ENCODE peak calls at places on chromosomes 5 and 9, in nine cellular contexts. One of them, this sample, is unnamed.

GRCh38 chr5:119410448-119411170 is 41.7 kb upstream of the HSD17B4 start:
- DNase-seq in mesenchymal stem cell: no peak
- DNase-seq in adipocyte: no peak
- DNase-seq in naive thymus-derived CD4-positive, alpha-beta T cell: no peak
- DNase-seq in body of pancreas: no peak
- DNase-seq in fibroblast of lung: no peak
- DNase-seq in CD4-positive, alpha-beta memory T cell: no peak
- DNase-seq in neural progenitor cell: no peak
- DNase-seq in dorsolateral prefrontal cortex: no peak
- DNase-seq in this sample: no peak

GRCh38 chr5:78242001-78242400 is 52.5 kb downstream of the AP3B1 start:
- DNase-seq in dorsolateral prefrontal cortex: no peak
- DNase-seq in naive thymus-derived CD4-positive, alpha-beta T cell: no peak
- DNase-seq in mesenchymal stem cell: no peak
- DNase-seq in CD4-positive, alpha-beta memory T cell: no peak
- DNase-seq in body of pancreas: no peak
- DNase-seq in neural progenitor cell: no peak
- DNase-seq in fibroblast of lung: no peak
- DNase-seq in adipocyte: no peak
- DNase-seq in this sample: no peak

GRCh38 chr9:83932001-83932400 is 10.8 kb upstream of the KIF27 start:
- DNase-seq in neural progenitor cell: no peak
- DNase-seq in body of pancreas: no peak
- DNase-seq in adipocyte: peak; percentile 19
- DNase-seq in mesenchymal stem cell: no peak
- DNase-seq in naive thymus-derived CD4-positive, alpha-beta T cell: no peak
- DNase-seq in CD4-positive, alpha-beta memory T cell: no peak
- DNase-seq in fibroblast of lung: no peak
- DNase-seq in dorsolateral prefrontal cortex: no peak
- DNase-seq in this sample: peak; percentile 41

GRCh38 chr5:56534102-56534501 is 281.2 kb upstream of the MAP3K1 start:
- DNase-seq in adipocyte: no peak
- DNase-seq in mesenchymal stem cell: no peak
- DNase-seq in CD4-positive, alpha-beta memory T cell: peak; percentile 16
- DNase-seq in neural progenitor cell: no peak
- DNase-seq in dorsolateral prefrontal cortex: no peak
- DNase-seq in naive thymus-derived CD4-positive, alpha-beta T cell: no peak
- DNase-seq in fibroblast of lung: no peak
- DNase-seq in body of pancreas: no peak
- DNase-seq in this sample: no peak

GRCh38 chr9:4334439-4334838 is 34.6 kb upstream of the GLIS3 start:
- DNase-seq in body of pancreas: peak; percentile 89
- DNase-seq in fibroblast of lung: no peak
- DNase-seq in naive thymus-derived CD4-positive, alpha-beta T cell: no peak
- DNase-seq in neural progenitor cell: no peak
- DNase-seq in CD4-positive, alpha-beta memory T cell: no peak
- DNase-seq in mesenchymal stem cell: peak; percentile 21
- DNase-seq in dorsolateral prefrontal cortex: no peak
- DNase-seq in adipocyte: no peak
- DNase-seq in this sample: no peak

GRCh38 chr9:37540634-37541033 is 35.5 kb downstream of the FBXO10 start:
- DNase-seq in CD4-positive, alpha-beta memory T cell: no peak
- DNase-seq in neural progenitor cell: no peak
- DNase-seq in dorsolateral prefrontal cortex: no peak
- DNase-seq in naive thymus-derived CD4-positive, alpha-beta T cell: no peak
- DNase-seq in adipocyte: no peak
- DNase-seq in fibroblast of lung: no peak
- DNase-seq in mesenchymal stem cell: no peak
- DNase-seq in body of pancreas: peak; percentile 69
- DNase-seq in this sample: no peak

GRCh38 chr9:86602715-86603114 is 248.5 kb upstream of the TUT7 start:
- DNase-seq in fibroblast of lung: no peak
- DNase-seq in mesenchymal stem cell: no peak
- DNase-seq in CD4-positive, alpha-beta memory T cell: no peak
- DNase-seq in dorsolateral prefrontal cortex: no peak
- DNase-seq in naive thymus-derived CD4-positive, alpha-beta T cell: no peak
- DNase-seq in neural progenitor cell: no peak
- DNase-seq in body of pancreas: no peak
- DNase-seq in adipocyte: no peak
- DNase-seq in this sample: no peak

GRCh38 chr9:125343518-125344284 is 82.1 kb downstream of the GAPVD1 start:
- DNase-seq in dorsolateral prefrontal cortex: no peak
- DNase-seq in mesenchymal stem cell: peak; percentile 59
- DNase-seq in body of pancreas: no peak
- DNase-seq in CD4-positive, alpha-beta memory T cell: no peak
- DNase-seq in naive thymus-derived CD4-positive, alpha-beta T cell: no peak
- DNase-seq in adipocyte: peak; percentile 23
- DNase-seq in fibroblast of lung: peak; percentile 90
- DNase-seq in neural progenitor cell: peak; percentile 89
- DNase-seq in this sample: no peak

GRCh38 chr9:105173306-105173705 is 71.1 kb upstream of the SLC44A1 start:
- DNase-seq in adipocyte: no peak
- DNase-seq in dorsolateral prefrontal cortex: no peak
- DNase-seq in neural progenitor cell: peak; percentile 74
- DNase-seq in fibroblast of lung: no peak
- DNase-seq in naive thymus-derived CD4-positive, alpha-beta T cell: no peak
- DNase-seq in body of pancreas: no peak
- DNase-seq in CD4-positive, alpha-beta memory T cell: no peak
- DNase-seq in mesenchymal stem cell: no peak
- DNase-seq in this sample: no peak

GRCh38 chr9:89789922-89790510 is 185.2 kb downstream of the GADD45G start:
- DNase-seq in mesenchymal stem cell: no peak
- DNase-seq in naive thymus-derived CD4-positive, alpha-beta T cell: no peak
- DNase-seq in adipocyte: no peak
- DNase-seq in dorsolateral prefrontal cortex: no peak
- DNase-seq in CD4-positive, alpha-beta memory T cell: no peak
- DNase-seq in body of pancreas: no peak
- DNase-seq in neural progenitor cell: no peak
- DNase-seq in fibroblast of lung: no peak
- DNase-seq in this sample: no peak

GRCh38 chr5:135747824-135748223 is 86.6 kb upstream of the SLC25A48 start:
- DNase-seq in CD4-positive, alpha-beta memory T cell: no peak
- DNase-seq in naive thymus-derived CD4-positive, alpha-beta T cell: no peak
- DNase-seq in adipocyte: no peak
- DNase-seq in neural progenitor cell: no peak
- DNase-seq in mesenchymal stem cell: no peak
- DNase-seq in fibroblast of lung: no peak
- DNase-seq in dorsolateral prefrontal cortex: no peak
- DNase-seq in body of pancreas: no peak
- DNase-seq in this sample: no peak

GRCh38 chr5:93593476-93594060 is 10.5 kb downstream of the NR2F1 start:
- DNase-seq in dorsolateral prefrontal cortex: no peak
- DNase-seq in body of pancreas: no peak
- DNase-seq in naive thymus-derived CD4-positive, alpha-beta T cell: no peak
- DNase-seq in adipocyte: no peak
- DNase-seq in mesenchymal stem cell: no peak
- DNase-seq in fibroblast of lung: no peak
- DNase-seq in CD4-positive, alpha-beta memory T cell: no peak
- DNase-seq in neural progenitor cell: peak; percentile 69
- DNase-seq in this sample: no peak

GRCh38 chr9:89482950-89483349 is 15.0 kb downstream of the SEMA4D start:
- DNase-seq in CD4-positive, alpha-beta memory T cell: no peak
- DNase-seq in neural progenitor cell: no peak
- DNase-seq in naive thymus-derived CD4-positive, alpha-beta T cell: no peak
- DNase-seq in body of pancreas: no peak
- DNase-seq in adipocyte: no peak
- DNase-seq in mesenchymal stem cell: no peak
- DNase-seq in fibroblast of lung: no peak
- DNase-seq in dorsolateral prefrontal cortex: no peak
- DNase-seq in this sample: no peak

GRCh38 chr9:16414451-16414850 is 456.0 kb downstream of the BNC2 start:
- DNase-seq in dorsolateral prefrontal cortex: no peak
- DNase-seq in mesenchymal stem cell: peak; percentile 17
- DNase-seq in CD4-positive, alpha-beta memory T cell: no peak
- DNase-seq in fibroblast of lung: peak; percentile 36
- DNase-seq in body of pancreas: no peak
- DNase-seq in naive thymus-derived CD4-positive, alpha-beta T cell: no peak
- DNase-seq in adipocyte: no peak
- DNase-seq in neural progenitor cell: no peak
- DNase-seq in this sample: no peak

GRCh38 chr5:174720612-174721521 is 3.5 kb upstream of the MSX2 start:
- DNase-seq in CD4-positive, alpha-beta memory T cell: no peak
- DNase-seq in mesenchymal stem cell: no peak
- DNase-seq in naive thymus-derived CD4-positive, alpha-beta T cell: no peak
- DNase-seq in adipocyte: peak; percentile 28
- DNase-seq in body of pancreas: no peak
- DNase-seq in dorsolateral prefrontal cortex: no peak
- DNase-seq in fibroblast of lung: no peak
- DNase-seq in neural progenitor cell: peak; percentile 94
- DNase-seq in this sample: no peak

GRCh38 chr5:96654209-96654608 is 8.0 kb upstream of the CAST start:
- DNase-seq in adipocyte: no peak
- DNase-seq in naive thymus-derived CD4-positive, alpha-beta T cell: no peak
- DNase-seq in mesenchymal stem cell: no peak
- DNase-seq in neural progenitor cell: no peak
- DNase-seq in fibroblast of lung: no peak
- DNase-seq in CD4-positive, alpha-beta memory T cell: no peak
- DNase-seq in dorsolateral prefrontal cortex: no peak
- DNase-seq in body of pancreas: no peak
- DNase-seq in this sample: no peak
- H3K4me3 ChIP-seq in adipocyte: no peak overlapping the region
- H3K4me3 ChIP-seq in naive thymus-derived CD4-positive, alpha-beta T cell: no peak overlapping the region
- H3K4me3 ChIP-seq in mesenchymal stem cell: no peak overlapping the region
- H3K4me3 ChIP-seq in neural progenitor cell: no peak overlapping the region
- H3K4me3 ChIP-seq in fibroblast of lung: no peak overlapping the region
- H3K4me3 ChIP-seq in CD4-positive, alpha-beta memory T cell: no peak overlapping the region
- H3K4me3 ChIP-seq in dorsolateral prefrontal cortex: no peak overlapping the region
- H3K4me3 ChIP-seq in body of pancreas: no peak overlapping the region
- H3K4me3 ChIP-seq in this sample: no peak overlapping the region

GRCh38 chr9:126700903-126701819 is 87.4 kb downstream of the LMX1B start:
- DNase-seq in adipocyte: no peak
- DNase-seq in neural progenitor cell: peak; percentile 9
- DNase-seq in body of pancreas: peak; percentile 2
- DNase-seq in mesenchymal stem cell: no peak
- DNase-seq in naive thymus-derived CD4-positive, alpha-beta T cell: no peak
- DNase-seq in CD4-positive, alpha-beta memory T cell: no peak
- DNase-seq in fibroblast of lung: no peak
- DNase-seq in dorsolateral prefrontal cortex: no peak
- DNase-seq in this sample: no peak

GRCh38 chr9:126698251-126698650 is 84.5 kb downstream of the LMX1B start:
- DNase-seq in dorsolateral prefrontal cortex: no peak
- DNase-seq in adipocyte: no peak
- DNase-seq in neural progenitor cell: peak; percentile 1
- DNase-seq in body of pancreas: no peak
- DNase-seq in naive thymus-derived CD4-positive, alpha-beta T cell: no peak
- DNase-seq in fibroblast of lung: no peak
- DNase-seq in mesenchymal stem cell: no peak
- DNase-seq in CD4-positive, alpha-beta memory T cell: no peak
- DNase-seq in this sample: no peak

GRCh38 chr9:126698756-126699155 is 85.0 kb downstream of the LMX1B start:
- DNase-seq in neural progenitor cell: no peak
- DNase-seq in fibroblast of lung: no peak
- DNase-seq in naive thymus-derived CD4-positive, alpha-beta T cell: no peak
- DNase-seq in body of pancreas: no peak
- DNase-seq in dorsolateral prefrontal cortex: no peak
- DNase-seq in mesenchymal stem cell: no peak
- DNase-seq in CD4-positive, alpha-beta memory T cell: no peak
- DNase-seq in adipocyte: no peak
- DNase-seq in this sample: no peak

GRCh38 chr9:126700296-126700695 is 86.6 kb downstream of the LMX1B start:
- DNase-seq in naive thymus-derived CD4-positive, alpha-beta T cell: no peak
- DNase-seq in CD4-positive, alpha-beta memory T cell: no peak
- DNase-seq in body of pancreas: no peak
- DNase-seq in adipocyte: no peak
- DNase-seq in fibroblast of lung: no peak
- DNase-seq in mesenchymal stem cell: no peak
- DNase-seq in dorsolateral prefrontal cortex: no peak
- DNase-seq in neural progenitor cell: peak; percentile 1
- DNase-seq in this sample: no peak

GRCh38 chr9:126699401-126699851 is 85.7 kb downstream of the LMX1B start:
- DNase-seq in neural progenitor cell: peak; percentile 1
- DNase-seq in dorsolateral prefrontal cortex: no peak
- DNase-seq in body of pancreas: no peak
- DNase-seq in CD4-positive, alpha-beta memory T cell: no peak
- DNase-seq in naive thymus-derived CD4-positive, alpha-beta T cell: no peak
- DNase-seq in mesenchymal stem cell: no peak
- DNase-seq in fibroblast of lung: no peak
- DNase-seq in adipocyte: no peak
- DNase-seq in this sample: no peak
- H3K4me3 ChIP-seq in neural progenitor cell: no peak overlapping the region
- H3K4me3 ChIP-seq in dorsolateral prefrontal cortex: no peak overlapping the region
- H3K4me3 ChIP-seq in body of pancreas: no peak overlapping the region
- H3K4me3 ChIP-seq in CD4-positive, alpha-beta memory T cell: no peak overlapping the region
- H3K4me3 ChIP-seq in naive thymus-derived CD4-positive, alpha-beta T cell: no peak overlapping the region
- H3K4me3 ChIP-seq in mesenchymal stem cell: no peak overlapping the region
- H3K4me3 ChIP-seq in fibroblast of lung: no peak overlapping the region
- H3K4me3 ChIP-seq in adipocyte: no peak overlapping the region
- H3K4me3 ChIP-seq in this sample: no peak overlapping the region

DNA sequence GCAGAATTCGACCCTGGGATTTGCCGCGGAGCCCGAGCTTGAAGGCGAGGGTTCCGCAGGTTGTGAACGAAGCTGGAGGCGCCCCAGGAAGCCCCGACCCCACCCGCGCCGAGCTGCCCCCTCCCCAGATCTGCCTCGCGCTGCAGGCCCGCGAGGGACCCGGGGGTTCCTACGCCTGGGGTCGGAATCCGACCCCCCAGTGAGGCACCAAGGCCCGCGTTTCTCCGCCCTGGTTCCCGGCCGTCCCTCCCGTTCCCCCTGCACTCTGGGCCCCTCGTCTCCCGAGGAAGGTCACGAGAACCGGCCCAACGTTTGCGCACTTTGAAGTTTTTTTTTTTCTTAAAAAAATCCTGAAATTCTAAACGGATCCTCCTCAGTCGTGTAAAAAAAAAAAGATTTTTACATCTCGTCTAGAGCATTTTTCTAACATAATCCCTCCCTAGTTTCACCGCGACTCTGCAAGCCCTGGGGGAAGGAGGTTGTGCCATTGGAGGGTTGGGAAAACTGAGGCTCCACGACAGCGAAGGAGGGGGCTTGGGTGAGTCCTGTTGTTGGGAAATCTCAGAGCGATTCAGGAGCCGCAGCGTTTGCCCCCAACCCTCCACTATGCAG is 933 bp upstream of the GFPT2 start:
- DNase-seq in neural progenitor cell: no peak
- DNase-seq in CD4-positive, alpha-beta memory T cell: no peak
- DNase-seq in adipocyte: peak; percentile 28
- DNase-seq in mesenchymal stem cell: no peak
- DNase-seq in naive thymus-derived CD4-positive, alpha-beta T cell: no peak
- DNase-seq in fibroblast of lung: no peak
- DNase-seq in dorsolateral prefrontal cortex: no peak
- DNase-seq in body of pancreas: no peak
- DNase-seq in this sample: no peak
- H3K4me3 ChIP-seq in neural progenitor cell: peak overlapping the region; percentile 79
- H3K4me3 ChIP-seq in CD4-positive, alpha-beta memory T cell: peak overlapping the region; percentile 68
- H3K4me3 ChIP-seq in adipocyte: peak overlapping the region; percentile 89
- H3K4me3 ChIP-seq in mesenchymal stem cell: peak overlapping the region; percentile 99
- H3K4me3 ChIP-seq in naive thymus-derived CD4-positive, alpha-beta T cell: peak overlapping the region; percentile 75
- H3K4me3 ChIP-seq in fibroblast of lung: peak overlapping the region; percentile 73
- H3K4me3 ChIP-seq in dorsolateral prefrontal cortex: peak overlapping the region; percentile 86
- H3K4me3 ChIP-seq in body of pancreas: peak overlapping the region; percentile 36
- H3K4me3 ChIP-seq in this sample: peak overlapping the region; percentile 69

DNA sequence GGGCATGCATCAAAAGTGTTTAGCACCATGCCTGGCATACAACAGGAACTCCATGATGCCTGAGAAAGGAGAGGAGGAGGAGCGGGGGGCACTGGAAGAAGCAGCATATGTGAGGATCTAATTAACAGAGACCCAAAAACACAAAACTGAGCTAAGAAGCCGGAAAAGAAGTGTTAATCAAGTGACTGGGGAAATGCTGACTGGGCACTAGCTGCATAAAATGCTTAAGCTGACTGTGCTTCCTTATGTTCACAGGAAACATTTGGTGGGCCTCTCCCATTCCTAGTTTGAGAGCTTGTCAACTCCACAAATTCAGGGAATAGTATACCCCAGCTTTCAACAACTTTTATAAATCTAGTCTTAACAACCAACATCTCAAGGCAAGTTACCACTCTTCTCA is 26.6 kb downstream of the DEPDC1B start:
- DNase-seq in CD4-positive, alpha-beta memory T cell: no peak
- DNase-seq in adipocyte: no peak
- DNase-seq in dorsolateral prefrontal cortex: no peak
- DNase-seq in naive thymus-derived CD4-positive, alpha-beta T cell: no peak
- DNase-seq in fibroblast of lung: no peak
- DNase-seq in neural progenitor cell: no peak
- DNase-seq in body of pancreas: no peak
- DNase-seq in mesenchymal stem cell: no peak
- DNase-seq in this sample: no peak
- H3K4me3 ChIP-seq in CD4-positive, alpha-beta memory T cell: no peak overlapping the region
- H3K4me3 ChIP-seq in adipocyte: no peak overlapping the region
- H3K4me3 ChIP-seq in dorsolateral prefrontal cortex: no peak overlapping the region
- H3K4me3 ChIP-seq in naive thymus-derived CD4-positive, alpha-beta T cell: no peak overlapping the region
- H3K4me3 ChIP-seq in fibroblast of lung: no peak overlapping the region
- H3K4me3 ChIP-seq in neural progenitor cell: no peak overlapping the region
- H3K4me3 ChIP-seq in body of pancreas: no peak overlapping the region
- H3K4me3 ChIP-seq in mesenchymal stem cell: no peak overlapping the region
- H3K4me3 ChIP-seq in this sample: no peak overlapping the region

This sample was measured in Jurkat, Clone E6-1.